ENCODE peak calls at places on chromosomes 11 and 22, in nine cellular contexts. D is gastrocnemius medialis, V is stomach, C is A549, U is IMR-90, M is GM12891, N is HCT116, L is lower leg skin, J is uterus. Q is an unnamed sample.

GRCh38 chr22:37563153-37564081 is 3.1 kb downstream of the CDC42EP1 start:
- DNase-seq in D (peak), N (peak), J (peak), L (peak), C (peak), U (peak), M (no peak), V (peak), Q (peak)

GRCh38 chr11:71951741-71952310 is 23.0 kb downstream of the RNF121 start:
- DNase-seq in M (no peak), V (no peak), D (no peak), J (no peak), U (no peak), C (no peak), N (no peak), L (no peak), Q (no peak)

GRCh38 chr11:86277741-86278140 is 24.3 kb upstream of the HIKESHI start:
- DNase-seq in V (no peak), C (no peak), L (no peak), N (no peak), D (no peak), M (no peak), J (no peak), U (peak), Q (no peak)

GRCh38 chr22:26471522-26471921 is 12.1 kb downstream of the HPS4 start:
- DNase-seq in U (peak), J (no peak), D (peak), L (no peak), N (peak), M (no peak), C (peak), V (peak), Q (peak)

GRCh38 chr11:77203901-77204755 is 76.1 kb downstream of the MYO7A start:
- DNase-seq in N (no peak), J (no peak), C (no peak), D (no peak), M (no peak), U (no peak), V (no peak), L (no peak), Q (no peak)

GRCh38 chr22:23251445-23252093 is 71.3 kb downstream of the BCR start:
- DNase-seq in U (peak), N (peak), M (no peak), C (peak), D (no peak), V (peak), L (no peak), J (no peak), Q (no peak)

GRCh38 chr11:96207459-96208449 is 135.2 kb downstream of the MAML2 start:
- DNase-seq in V (no peak), M (no peak), D (no peak), J (no peak), L (no peak), N (no peak), C (no peak), U (peak), Q (peak)

GRCh38 chr11:20707876-20708275 is 38.5 kb downstream of the NELL1 start:
- DNase-seq in V (no peak), C (no peak), L (no peak), M (no peak), D (no peak), J (no peak), U (no peak), N (no peak), Q (no peak)

GRCh38 chr11:15865212-15865987 is 490.9 kb downstream of the SOX6 start:
- DNase-seq in N (no peak), U (no peak), D (no peak), J (no peak), L (peak), M (no peak), C (no peak), V (no peak), Q (no peak)

GRCh38 chr11:134224710-134225662 is 515 bp downstream of the VPS26B start:
- DNase-seq in U (peak), J (peak), M (no peak), D (peak), C (peak), N (no peak), L (peak), V (peak), Q (peak)

GRCh38 chr11:91946397-91947090 is 278.1 kb upstream of the FAT3 start:
- DNase-seq in C (no peak), N (no peak), V (no peak), D (no peak), U (no peak), M (no peak), L (no peak), J (no peak), Q (peak)

GRCh38 chr11:106156290-106156937 is 79.0 kb downstream of the AASDHPPT start:
- DNase-seq in D (no peak), L (peak), V (peak), U (peak), N (peak), M (no peak), J (peak), C (peak), Q (peak)

GRCh38 chr11:86790867-86791849 is 9.2 kb upstream of the PRSS23 start:
- DNase-seq in D (no peak), N (no peak), V (no peak), J (no peak), L (no peak), U (no peak), C (no peak), M (no peak), Q (no peak)

GRCh38 chr11:131663403-131664200 is 293.2 kb downstream of the NTM start:
- DNase-seq in N (no peak), C (no peak), L (no peak), U (no peak), M (no peak), J (no peak), V (no peak), D (no peak), Q (no peak)

GRCh38 chr11:124953753-124954624 is at the start of gene CCDC15:
- DNase-seq in V (peak), D (peak), N (peak), C (peak), J (peak), M (peak), U (peak), L (peak), Q (peak)

GRCh38 chr11:7473702-7474101 is 11.6 kb upstream of the OLFML1 start:
- DNase-seq in N (no peak), U (no peak), L (no peak), J (no peak), M (no peak), D (peak), C (no peak), V (no peak), Q (no peak)

GRCh38 chr11:1675536-1676253 is 21.3 kb upstream of the KRTAP5-6 start:
- DNase-seq in N (no peak), D (no peak), V (no peak), L (no peak), J (no peak), U (no peak), C (no peak), M (no peak), Q (no peak)
- TF ChIP-seq POLR2A in N (no peak), D (no peak), V (no peak), L (no peak), J (no peak), U (no peak), C (no peak), M (no peak), Q (no peak)

GRCh38 chr11:17351510-17352176 is at the start of gene NCR3LG1:
- DNase-seq in D (peak), C (peak), J (peak), N (no peak), U (peak), M (peak), L (peak), V (peak), Q (peak)
- TF ChIP-seq POLR2A in D (no peak), C (no peak), J (no peak), N (no peak), U (peak), M (no peak), L (no peak), V (no peak), Q (peak)

GRCh38 chr11:47413908-47414684 is 5.7 kb downstream of the SLC39A13 start:
- DNase-seq in N (no peak), M (no peak), D (peak), L (no peak), U (peak), V (no peak), J (peak), C (no peak), Q (no peak)

GRCh38 chr11:47414685-47415070 is 6.3 kb downstream of the SLC39A13 start:
- DNase-seq in U (no peak), J (no peak), C (no peak), N (no peak), M (no peak), L (no peak), V (no peak), D (no peak), Q (no peak)

GRCh38 chr11:47415949-47416472 is 7.6 kb downstream of the SLC39A13 start:
- DNase-seq in L (peak), D (peak), V (peak), N (peak), C (peak), M (no peak), U (peak), J (peak), Q (peak)

GRCh38 chr11:47413351-47413750 is 5.0 kb downstream of the SLC39A13 start:
- DNase-seq in V (no peak), C (no peak), L (no peak), N (no peak), M (no peak), U (no peak), D (peak), J (no peak), Q (no peak)

GRCh38 chr11:47415091-47415854 is 6.9 kb downstream of the SLC39A13 start:
- DNase-seq in L (no peak), M (no peak), V (no peak), J (no peak), U (no peak), C (no peak), N (no peak), D (no peak), Q (no peak)
- TF ChIP-seq POLR2A in L (no peak), M (peak), V (no peak), J (no peak), U (no peak), C (no peak), N (no peak), D (no peak), Q (no peak)

DNA sequence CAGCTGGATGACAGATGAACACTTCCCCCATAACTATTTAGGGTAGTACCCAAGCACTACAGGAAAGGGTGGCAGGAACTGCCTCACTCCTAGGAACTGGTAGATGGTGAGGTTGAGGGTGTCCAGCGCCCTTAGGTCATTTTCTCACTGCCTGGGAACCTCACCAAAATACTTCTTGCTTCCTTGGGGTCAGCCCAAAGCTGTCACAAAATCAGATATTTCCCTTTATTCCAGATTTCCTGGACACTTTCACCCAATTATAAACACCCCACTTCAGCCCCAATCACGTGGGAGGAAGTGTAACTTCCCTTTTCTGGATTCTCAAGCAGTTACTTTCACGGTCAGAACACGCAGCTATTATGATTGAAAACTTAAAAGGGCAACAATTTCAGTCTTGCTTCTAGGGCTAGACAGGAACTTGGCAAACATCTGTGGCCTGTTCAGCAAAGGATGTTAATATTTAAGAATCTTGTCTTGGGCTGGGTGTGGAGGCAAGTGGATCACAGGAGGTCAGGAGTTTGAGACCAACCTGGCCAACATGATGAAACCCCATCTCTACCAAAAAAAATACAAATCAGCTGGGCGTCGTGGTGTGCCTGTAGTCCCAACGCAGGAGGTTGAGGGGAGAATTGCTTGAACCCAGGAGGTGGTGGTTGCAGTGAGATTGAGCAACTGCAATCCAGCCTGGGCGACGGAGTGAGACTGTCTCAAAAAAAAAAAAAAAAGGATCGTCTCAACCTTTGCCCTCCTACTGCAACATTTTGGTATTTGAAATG is 4.0 kb downstream of the FTH1 start:
- DNase-seq in J (no peak), L (no peak), N (no peak), V (no peak), D (peak), M (no peak), U (peak), C (peak), Q (peak)
- TF ChIP-seq POLR2A in J (no peak), L (no peak), N (peak), V (no peak), D (no peak), M (peak), U (peak), C (peak), Q (peak)

GRCh38 chr22:36239401-36240171 is at the start of gene APOL2:
- DNase-seq in L (peak), C (peak), V (peak), D (peak), M (peak), N (peak), U (peak), J (peak), Q (peak)
- TF ChIP-seq POLR2A in L (no peak), C (no peak), V (no peak), D (peak), M (peak), N (peak), U (peak), J (peak), Q (peak)

GRCh38 chr11:63015521-63016215 is at the start of gene SLC22A8:
- DNase-seq in J (no peak), U (no peak), D (no peak), M (no peak), N (no peak), L (no peak), V (no peak), C (no peak), Q (no peak)

GRCh38 chr11:63012450-63013238 is 3.0 kb downstream of the SLC22A8 start:
- DNase-seq in J (no peak), U (no peak), N (no peak), C (no peak), M (no peak), V (peak), L (no peak), D (no peak), Q (no peak)

GRCh38 chr11:63010934-63011439 is 4.7 kb downstream of the SLC22A8 start:
- DNase-seq in N (no peak), U (no peak), J (no peak), C (no peak), M (no peak), V (no peak), D (no peak), L (no peak), Q (no peak)

GRCh38 chr11:63017306-63017974 is 1.8 kb upstream of the SLC22A8 start:
- DNase-seq in C (no peak), N (no peak), J (no peak), D (no peak), U (no peak), M (no peak), V (peak), L (no peak), Q (peak)

GRCh38 chr11:63014408-63015055 is 1.1 kb downstream of the SLC22A8 start:
- DNase-seq in U (no peak), N (no peak), M (no peak), V (no peak), D (no peak), J (no peak), L (no peak), C (no peak), Q (no peak)
- TF ChIP-seq POLR2A in U (no peak), N (no peak), M (no peak), V (no peak), D (no peak), J (no peak), L (no peak), C (no peak), Q (no peak)

DNA sequence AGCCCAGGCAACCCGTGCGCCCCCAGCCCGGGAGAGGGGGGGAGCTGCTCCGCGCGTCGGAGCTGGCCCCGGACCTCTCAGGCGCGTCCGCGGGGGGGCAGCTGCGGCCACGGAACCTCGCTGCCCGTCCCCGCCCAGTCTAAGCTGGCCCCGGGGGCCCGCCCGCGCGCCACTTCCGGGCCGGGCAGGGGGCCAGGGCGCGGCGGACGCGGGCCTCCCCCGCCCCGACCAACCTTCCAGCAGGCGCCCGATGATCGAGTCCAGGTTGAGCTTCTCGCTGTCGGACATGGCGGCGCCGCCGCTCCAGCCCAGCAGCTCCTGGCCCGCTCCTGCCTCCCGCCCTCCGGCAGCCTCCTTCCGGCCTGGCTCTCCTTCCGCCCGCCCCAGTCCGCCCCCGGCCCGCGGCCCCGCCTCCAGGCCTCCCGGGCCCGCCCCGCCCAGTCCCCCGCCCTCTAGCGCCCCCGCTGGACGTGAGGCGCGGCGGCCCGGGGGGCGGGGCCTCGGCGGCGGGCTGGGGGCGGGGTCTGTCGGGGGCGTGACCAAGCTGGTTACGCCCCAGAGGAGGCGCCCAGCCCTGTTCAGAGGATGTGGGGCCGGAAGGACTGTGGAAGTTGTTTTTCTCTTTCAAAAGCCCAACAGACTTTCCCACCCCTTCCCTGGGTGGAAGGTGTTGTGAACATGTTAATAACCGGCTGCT is at the start of gene PPP1CA:
- DNase-seq in N (peak), D (peak), C (peak), U (peak), V (peak), J (peak), L (peak), M (peak), Q (peak)
- TF ChIP-seq POLR2A in N (peak), D (peak), C (peak), U (peak), V (peak), J (peak), L (no peak), M (peak), Q (peak)

GRCh38 chr11:60502221-60502775 is 9.7 kb downstream of the MS4A12 start:
- DNase-seq in L (no peak), J (no peak), U (no peak), V (no peak), C (no peak), D (no peak), N (no peak), M (no peak), Q (no peak)

GRCh38 chr11:60498399-60498798 is 5.8 kb downstream of the MS4A12 start:
- DNase-seq in C (no peak), M (no peak), U (no peak), L (no peak), J (no peak), D (no peak), V (no peak), N (no peak), Q (no peak)

GRCh38 chr11:60498853-60499252 is 6.3 kb downstream of the MS4A12 start:
- DNase-seq in C (no peak), J (no peak), M (no peak), U (no peak), D (no peak), L (no peak), N (no peak), V (no peak), Q (no peak)

GRCh38 chr11:60500276-60500935 is 7.8 kb downstream of the MS4A12 start:
- DNase-seq in C (no peak), V (no peak), D (no peak), J (no peak), L (no peak), U (no peak), N (no peak), M (no peak), Q (no peak)

DNA sequence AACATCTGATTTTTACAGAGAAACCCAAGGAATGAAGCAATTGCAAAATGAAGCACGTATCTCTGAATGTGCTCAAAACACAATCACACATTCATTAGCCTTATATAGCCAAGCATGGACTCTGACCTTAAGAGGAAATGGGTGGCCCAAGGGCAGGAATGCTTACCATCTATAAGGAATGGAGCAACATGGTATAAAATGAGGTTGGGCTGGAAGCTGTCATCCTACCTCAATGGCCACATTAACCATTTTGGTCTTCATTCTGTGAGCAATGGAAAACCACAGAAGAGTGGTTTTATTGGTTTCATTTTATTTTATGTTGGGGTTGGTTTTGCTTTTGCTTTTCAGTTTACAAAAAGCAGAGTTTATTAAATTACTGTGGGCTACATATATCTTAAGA is 11.0 kb upstream of the MS4A13 start:
- DNase-seq in M (no peak), J (no peak), C (no peak), N (no peak), V (no peak), U (no peak), L (no peak), D (no peak), Q (no peak)
- TF ChIP-seq POLR2A in M (no peak), J (no peak), C (no peak), N (no peak), V (no peak), U (no peak), L (no peak), D (no peak), Q (no peak)

DNA sequence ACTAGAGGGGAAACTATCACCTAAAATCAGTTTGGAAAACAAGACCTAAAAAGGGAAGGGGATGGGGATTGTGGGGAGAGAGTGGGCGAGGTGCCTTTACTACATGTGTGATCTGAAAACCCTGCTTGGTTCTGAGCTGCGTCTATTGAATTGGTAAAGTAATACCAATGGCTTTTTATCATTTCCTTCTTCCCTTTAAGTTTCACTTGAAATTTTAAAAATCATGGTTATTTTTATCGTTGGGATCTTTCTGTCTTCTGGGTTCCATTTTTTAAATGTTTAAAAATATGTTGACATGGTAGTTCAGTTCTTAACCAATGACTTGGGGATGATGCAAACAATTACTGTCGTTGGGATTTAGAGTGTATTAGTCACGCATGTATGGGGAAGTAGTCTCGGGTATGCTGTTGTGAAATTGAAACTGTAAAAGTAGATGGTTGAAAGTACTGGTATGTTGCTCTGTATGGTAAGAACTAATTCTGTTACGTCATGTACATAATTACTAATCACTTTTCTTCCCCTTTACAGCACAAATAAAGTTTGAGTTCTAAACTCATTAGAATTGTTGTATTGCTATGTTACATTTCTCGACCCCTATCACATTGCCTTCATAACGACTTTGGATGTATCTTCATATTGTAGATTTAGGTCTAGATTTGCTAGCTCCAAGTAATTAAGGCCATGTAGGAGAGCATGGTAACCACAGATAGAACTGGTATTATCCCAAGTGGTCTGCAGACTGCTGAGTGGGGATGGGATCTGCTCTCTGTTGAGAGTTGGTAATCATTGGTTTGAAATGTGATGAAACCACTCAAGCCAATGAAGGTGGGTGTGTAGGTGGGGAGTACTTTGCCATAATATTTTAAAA is 3.6 kb downstream of the NEAT1 start:
- DNase-seq in N (peak), M (no peak), C (peak), D (no peak), J (peak), L (no peak), V (peak), U (peak), Q (peak)
- TF ChIP-seq POLR2A in N (no peak), M (peak), C (no peak), D (no peak), J (no peak), L (no peak), V (peak), U (no peak), Q (no peak)

Q was measured in endothelial cell of umbilical vein.